ENCODE peak calls at places on chromosomes 12 and 14, in nine cellular contexts. One of them, this sample, is unnamed.
A peak's percentile ranks its signal among the peaks of the same experiment; 100 is the strongest.

GRCh38 chr14:38883127-38883526 is 219.9 kb downstream of the SEC23A start:
- DNase-seq in transverse colon: no peak
- DNase-seq in upper lobe of right lung: no peak
- DNase-seq in effector memory CD4-positive, alpha-beta T cell: no peak
- DNase-seq in IMR-90: no peak
- DNase-seq in adrenal gland: no peak
- DNase-seq in neural progenitor cell: no peak
- DNase-seq in fibroblast of lung: no peak
- DNase-seq in stomach: no peak
- DNase-seq in this sample: no peak

GRCh38 chr14:99806841-99807240 is 13.6 kb downstream of the EML1 start:
- DNase-seq in transverse colon: no peak
- DNase-seq in upper lobe of right lung: no peak
- DNase-seq in effector memory CD4-positive, alpha-beta T cell: no peak
- DNase-seq in IMR-90: no peak
- DNase-seq in adrenal gland: no peak
- DNase-seq in neural progenitor cell: no peak
- DNase-seq in fibroblast of lung: no peak
- DNase-seq in stomach: no peak
- DNase-seq in this sample: no peak

GRCh38 chr14:32254952-32255679 is 52.0 kb upstream of the RNU6-8 start:
- DNase-seq in transverse colon: peak; percentile 71
- DNase-seq in upper lobe of right lung: no peak
- DNase-seq in effector memory CD4-positive, alpha-beta T cell: peak; percentile 14
- DNase-seq in IMR-90: peak; percentile 70
- DNase-seq in adrenal gland: peak; percentile 88
- DNase-seq in neural progenitor cell: peak; percentile 87
- DNase-seq in fibroblast of lung: peak; percentile 63
- DNase-seq in stomach: peak; percentile 69
- DNase-seq in this sample: peak; percentile 40

GRCh38 chr12:56193025-56193578 is 3.8 kb upstream of the SMARCC2 start:
- DNase-seq in transverse colon: peak; percentile 84
- DNase-seq in upper lobe of right lung: no peak
- DNase-seq in effector memory CD4-positive, alpha-beta T cell: peak; percentile 35
- DNase-seq in IMR-90: peak; percentile 87
- DNase-seq in adrenal gland: peak; percentile 92
- DNase-seq in neural progenitor cell: peak; percentile 91
- DNase-seq in fibroblast of lung: peak; percentile 75
- DNase-seq in stomach: peak; percentile 85
- DNase-seq in this sample: peak; percentile 63

GRCh38 chr12:108508243-108508642 is 6.8 kb upstream of the FICD start:
- DNase-seq in transverse colon: no peak
- DNase-seq in upper lobe of right lung: no peak
- DNase-seq in effector memory CD4-positive, alpha-beta T cell: no peak
- DNase-seq in IMR-90: no peak
- DNase-seq in adrenal gland: no peak
- DNase-seq in neural progenitor cell: no peak
- DNase-seq in fibroblast of lung: peak; percentile 12
- DNase-seq in stomach: no peak
- DNase-seq in this sample: no peak

GRCh38 chr14:73209943-73210342 is 27.4 kb upstream of the PAPLN start:
- DNase-seq in transverse colon: no peak
- DNase-seq in upper lobe of right lung: no peak
- DNase-seq in effector memory CD4-positive, alpha-beta T cell: no peak
- DNase-seq in IMR-90: peak; percentile 67
- DNase-seq in adrenal gland: no peak
- DNase-seq in neural progenitor cell: no peak
- DNase-seq in fibroblast of lung: peak; percentile 76
- DNase-seq in stomach: no peak
- DNase-seq in this sample: no peak

GRCh38 chr12:3761116-3761770 is 8.3 kb upstream of the CRACR2A start:
- DNase-seq in transverse colon: no peak
- DNase-seq in upper lobe of right lung: no peak
- DNase-seq in effector memory CD4-positive, alpha-beta T cell: no peak
- DNase-seq in IMR-90: no peak
- DNase-seq in adrenal gland: no peak
- DNase-seq in neural progenitor cell: no peak
- DNase-seq in fibroblast of lung: no peak
- DNase-seq in stomach: no peak
- DNase-seq in this sample: no peak

GRCh38 chr14:98725196-98725595 is 546.8 kb downstream of the BCL11B start:
- DNase-seq in transverse colon: no peak
- DNase-seq in upper lobe of right lung: no peak
- DNase-seq in effector memory CD4-positive, alpha-beta T cell: no peak
- DNase-seq in IMR-90: no peak
- DNase-seq in adrenal gland: no peak
- DNase-seq in neural progenitor cell: no peak
- DNase-seq in fibroblast of lung: no peak
- DNase-seq in stomach: no peak
- DNase-seq in this sample: no peak

GRCh38 chr12:95990136-95990535 is 6.0 kb downstream of the HAL start:
- DNase-seq in transverse colon: no peak
- DNase-seq in upper lobe of right lung: no peak
- DNase-seq in effector memory CD4-positive, alpha-beta T cell: no peak
- DNase-seq in IMR-90: no peak
- DNase-seq in adrenal gland: no peak
- DNase-seq in neural progenitor cell: no peak
- DNase-seq in fibroblast of lung: no peak
- DNase-seq in stomach: no peak
- DNase-seq in this sample: no peak

GRCh38 chr12:65941388-65941787 is 117.1 kb downstream of the HMGA2 start:
- DNase-seq in transverse colon: no peak
- DNase-seq in upper lobe of right lung: no peak
- DNase-seq in effector memory CD4-positive, alpha-beta T cell: no peak
- DNase-seq in IMR-90: peak; percentile 95
- DNase-seq in adrenal gland: no peak
- DNase-seq in neural progenitor cell: no peak
- DNase-seq in fibroblast of lung: peak; percentile 95
- DNase-seq in stomach: no peak
- DNase-seq in this sample: no peak

GRCh38 chr12:78645956-78646355 is 218.6 kb upstream of the SYT1 start:
- DNase-seq in transverse colon: no peak
- DNase-seq in upper lobe of right lung: no peak
- DNase-seq in effector memory CD4-positive, alpha-beta T cell: no peak
- DNase-seq in IMR-90: peak; percentile 0
- DNase-seq in adrenal gland: no peak
- DNase-seq in neural progenitor cell: no peak
- DNase-seq in fibroblast of lung: peak; percentile 13
- DNase-seq in stomach: no peak
- DNase-seq in this sample: no peak

GRCh38 chr14:31207746-31208545 is at the start of gene HECTD1:
- DNase-seq in transverse colon: peak; percentile 93
- DNase-seq in upper lobe of right lung: peak; percentile 97
- DNase-seq in effector memory CD4-positive, alpha-beta T cell: peak; percentile 81
- DNase-seq in IMR-90: peak; percentile 84
- DNase-seq in adrenal gland: peak; percentile 92
- DNase-seq in neural progenitor cell: peak; percentile 96
- DNase-seq in fibroblast of lung: peak; percentile 91
- DNase-seq in stomach: peak; percentile 89
- DNase-seq in this sample: peak; percentile 56

GRCh38 chr12:105020241-105020962 is 34.3 kb downstream of the NOPCHAP1 start:
- DNase-seq in transverse colon: no peak
- DNase-seq in upper lobe of right lung: no peak
- DNase-seq in effector memory CD4-positive, alpha-beta T cell: no peak
- DNase-seq in IMR-90: no peak
- DNase-seq in adrenal gland: no peak
- DNase-seq in neural progenitor cell: no peak
- DNase-seq in fibroblast of lung: no peak
- DNase-seq in stomach: no peak
- DNase-seq in this sample: no peak

GRCh38 chr14:100944052-100944451 is 40.5 kb upstream of the RTL1 start:
- DNase-seq in transverse colon: no peak
- DNase-seq in upper lobe of right lung: no peak
- DNase-seq in effector memory CD4-positive, alpha-beta T cell: no peak
- DNase-seq in IMR-90: no peak
- DNase-seq in adrenal gland: no peak
- DNase-seq in neural progenitor cell: no peak
- DNase-seq in fibroblast of lung: no peak
- DNase-seq in stomach: no peak
- DNase-seq in this sample: no peak

DNA sequence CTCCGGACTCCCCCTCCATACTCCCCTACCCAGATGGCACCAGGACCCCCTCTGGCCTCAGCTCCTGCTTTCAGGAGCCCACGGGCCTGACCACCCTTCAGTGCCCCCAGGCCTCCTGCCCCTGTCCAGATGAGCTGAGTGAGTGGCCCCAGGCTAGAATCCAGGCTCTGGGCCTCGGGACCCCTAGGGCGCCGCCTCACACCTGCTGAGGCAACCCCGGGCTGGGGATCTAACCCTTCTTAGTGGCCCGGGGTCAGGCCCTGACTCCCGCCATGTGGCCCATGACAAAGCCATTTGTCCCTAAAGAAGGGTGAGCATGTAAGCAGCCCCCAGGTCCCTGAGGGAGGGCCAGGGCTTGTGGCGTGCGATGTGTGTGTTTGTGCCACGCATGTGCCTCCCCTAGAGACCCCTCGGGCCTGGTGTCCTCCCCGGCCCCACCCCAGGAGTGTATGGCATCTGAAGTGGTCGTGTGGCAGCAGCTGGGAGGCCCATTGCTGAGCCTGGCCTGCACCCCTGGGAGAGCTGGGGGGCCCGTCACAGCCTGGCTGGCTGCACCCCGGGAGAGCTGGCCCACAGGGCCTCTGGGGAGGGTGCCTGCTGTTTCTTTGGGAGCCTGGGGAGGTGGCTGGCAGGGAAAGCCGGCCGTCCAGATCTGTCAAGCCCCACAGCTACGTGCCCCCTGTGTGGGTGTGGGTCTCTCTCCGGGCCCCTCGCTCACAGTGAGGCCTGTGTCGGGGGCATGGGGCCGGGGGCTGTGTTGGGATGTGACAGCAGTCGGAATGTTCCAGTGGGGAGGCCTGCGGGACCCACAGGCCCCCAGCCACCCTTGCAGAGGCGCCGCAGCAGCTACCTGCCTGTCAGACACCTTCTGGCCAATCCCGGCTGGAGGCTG is 7.8 kb downstream of the FBRSL1 start:
- DNase-seq in transverse colon: no peak
- DNase-seq in upper lobe of right lung: no peak
- DNase-seq in effector memory CD4-positive, alpha-beta T cell: no peak
- DNase-seq in IMR-90: no peak
- DNase-seq in adrenal gland: no peak
- DNase-seq in neural progenitor cell: no peak
- DNase-seq in fibroblast of lung: no peak
- DNase-seq in stomach: no peak
- DNase-seq in this sample: no peak
- H3K4me1 ChIP-seq in transverse colon: peaks cover 20% of the 10 kb centered on the region
- H3K4me1 ChIP-seq in upper lobe of right lung: peaks cover 32% of the 10 kb centered on the region
- H3K4me1 ChIP-seq in effector memory CD4-positive, alpha-beta T cell: peaks cover 59% of the 10 kb centered on the region
- H3K4me1 ChIP-seq in IMR-90: no peaks in the 10 kb centered on the region
- H3K4me1 ChIP-seq in adrenal gland: peaks cover 79% of the 10 kb centered on the region
- H3K4me1 ChIP-seq in neural progenitor cell: peaks cover 18% of the 10 kb centered on the region
- H3K4me1 ChIP-seq in fibroblast of lung: no peaks in the 10 kb centered on the region
- H3K4me1 ChIP-seq in stomach: peaks cover 100% of the 10 kb centered on the region
- H3K4me1 ChIP-seq in this sample: peaks cover 52% of the 10 kb centered on the region

DNA sequence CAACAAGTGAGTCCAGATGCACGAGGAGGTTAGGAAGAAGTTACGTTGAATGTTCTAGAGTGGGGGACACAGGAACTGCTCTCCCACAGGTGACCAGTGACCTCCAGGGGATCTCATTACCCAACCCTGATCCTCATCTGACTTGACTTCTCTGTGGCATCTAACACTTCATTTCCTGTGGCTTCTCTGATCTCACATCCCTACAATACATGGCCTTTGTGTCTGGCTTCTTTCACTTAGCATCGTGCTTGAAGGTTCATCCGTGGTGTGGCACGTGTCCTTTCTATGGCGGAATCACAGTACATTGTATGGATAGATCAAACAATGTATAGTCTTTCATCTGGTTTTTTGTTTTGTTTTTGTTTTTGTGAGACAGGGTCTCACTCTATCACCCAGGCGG is 19.3 kb downstream of the CFAP251 start:
- DNase-seq in transverse colon: no peak
- DNase-seq in upper lobe of right lung: no peak
- DNase-seq in effector memory CD4-positive, alpha-beta T cell: no peak
- DNase-seq in IMR-90: no peak
- DNase-seq in adrenal gland: no peak
- DNase-seq in neural progenitor cell: no peak
- DNase-seq in fibroblast of lung: no peak
- DNase-seq in stomach: no peak
- DNase-seq in this sample: no peak
- H3K36me3 ChIP-seq in transverse colon: no peaks in the 10 kb centered on the region
- H3K36me3 ChIP-seq in upper lobe of right lung: no peaks in the 10 kb centered on the region
- H3K36me3 ChIP-seq in effector memory CD4-positive, alpha-beta T cell: no peaks in the 10 kb centered on the region
- H3K36me3 ChIP-seq in IMR-90: peaks cover 12% of the 10 kb centered on the region
- H3K36me3 ChIP-seq in adrenal gland: no peaks in the 10 kb centered on the region
- H3K36me3 ChIP-seq in neural progenitor cell: no peaks in the 10 kb centered on the region
- H3K36me3 ChIP-seq in fibroblast of lung: no peaks in the 10 kb centered on the region
- H3K36me3 ChIP-seq in stomach: peaks cover 7% of the 10 kb centered on the region
- H3K36me3 ChIP-seq in this sample: no peaks in the 10 kb centered on the region

DNA sequence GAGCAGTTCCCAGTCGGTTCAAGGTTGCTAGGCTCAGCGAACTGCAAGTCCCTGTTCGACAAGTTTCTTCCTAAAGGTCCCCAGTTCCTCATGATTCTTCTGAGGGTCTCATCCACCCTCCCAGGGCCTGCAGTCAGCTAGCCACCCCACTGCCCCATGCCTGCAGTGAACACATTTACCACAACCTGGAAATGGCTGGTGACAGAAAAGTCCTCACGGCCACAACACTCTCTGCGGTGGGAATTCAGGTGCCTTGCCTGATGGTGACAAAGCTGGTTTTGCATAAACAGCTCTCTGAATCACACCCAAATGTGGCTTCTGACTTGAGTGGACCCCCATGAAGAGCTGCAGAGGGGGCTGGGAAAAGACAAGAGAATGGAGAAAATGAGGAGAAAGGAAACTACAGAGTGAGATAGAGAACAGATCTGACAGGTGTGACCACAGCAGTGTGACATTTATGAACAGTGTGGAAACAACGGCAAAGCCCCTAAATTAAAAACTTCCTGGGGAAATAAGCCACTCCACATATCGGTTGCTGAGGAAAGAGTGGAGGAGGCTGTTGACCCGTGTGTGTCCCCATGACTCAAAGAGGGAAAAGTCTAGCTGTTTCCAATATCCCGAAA is 1.3 kb upstream of the CD27 start:
- DNase-seq in transverse colon: no peak
- DNase-seq in upper lobe of right lung: peak; percentile 26
- DNase-seq in effector memory CD4-positive, alpha-beta T cell: no peak
- DNase-seq in IMR-90: no peak
- DNase-seq in adrenal gland: no peak
- DNase-seq in neural progenitor cell: no peak
- DNase-seq in fibroblast of lung: no peak
- DNase-seq in stomach: no peak
- DNase-seq in this sample: no peak
- H3K27ac ChIP-seq in transverse colon: peak overlapping the region; percentile 81
- H3K27ac ChIP-seq in upper lobe of right lung: no peak overlapping the region
- H3K27ac ChIP-seq in effector memory CD4-positive, alpha-beta T cell: peak overlapping the region; percentile 40
- H3K27ac ChIP-seq in IMR-90: no peak overlapping the region
- H3K27ac ChIP-seq in adrenal gland: no peak overlapping the region
- H3K27ac ChIP-seq in neural progenitor cell: no peak overlapping the region
- H3K27ac ChIP-seq in fibroblast of lung: no peak overlapping the region
- H3K27ac ChIP-seq in stomach: no peak overlapping the region
- H3K27ac ChIP-seq in this sample: no peak overlapping the region

DNA sequence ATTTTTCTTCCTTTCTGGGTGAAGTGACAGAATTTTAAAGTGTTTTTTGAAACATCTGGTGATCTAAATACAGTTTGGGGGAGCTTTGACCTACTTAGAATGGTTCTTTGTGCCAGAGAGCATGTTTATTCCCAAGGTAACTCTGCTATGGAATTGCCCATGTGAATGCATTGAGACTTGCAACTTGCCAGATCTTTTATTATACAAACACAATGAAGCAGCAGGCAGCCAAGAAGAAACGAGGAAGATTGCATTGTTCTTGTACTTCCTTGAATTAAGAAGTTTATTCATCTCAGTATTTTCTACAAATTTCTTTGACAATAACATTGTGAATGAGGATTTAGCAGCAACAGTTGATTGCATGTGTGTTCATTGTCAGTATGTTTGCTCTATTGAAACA is 55.5 kb downstream of the FGD4 start:
- DNase-seq in transverse colon: no peak
- DNase-seq in upper lobe of right lung: no peak
- DNase-seq in effector memory CD4-positive, alpha-beta T cell: no peak
- DNase-seq in IMR-90: no peak
- DNase-seq in adrenal gland: no peak
- DNase-seq in neural progenitor cell: peak; percentile 85
- DNase-seq in fibroblast of lung: no peak
- DNase-seq in stomach: no peak
- DNase-seq in this sample: no peak
- H3K4me1 ChIP-seq in transverse colon: peaks cover 43% of the 10 kb centered on the region
- H3K4me1 ChIP-seq in upper lobe of right lung: peaks cover 34% of the 10 kb centered on the region
- H3K4me1 ChIP-seq in effector memory CD4-positive, alpha-beta T cell: no peaks in the 10 kb centered on the region
- H3K4me1 ChIP-seq in IMR-90: peaks cover 4% of the 10 kb centered on the region
- H3K4me1 ChIP-seq in adrenal gland: peaks cover 22% of the 10 kb centered on the region
- H3K4me1 ChIP-seq in neural progenitor cell: peaks cover 58% of the 10 kb centered on the region
- H3K4me1 ChIP-seq in fibroblast of lung: peaks cover 2% of the 10 kb centered on the region
- H3K4me1 ChIP-seq in stomach: peaks cover 24% of the 10 kb centered on the region
- H3K4me1 ChIP-seq in this sample: peaks cover 22% of the 10 kb centered on the region